ENCODE peak calls at places on chromosome X, in ten cellular contexts. W is A549, N is tibial nerve, B is fibroblast of pulmonary artery, X is left ventricle myocardium inferior, L is K562, O is IMR-90, S is cardiac fibroblast, H is esophagus squamous epithelium, R is epithelial cell of esophagus. U is an unnamed sample.

GRCh38 chrX:109732319-109732779 is 708 bp downstream of the ACSL4 start:
- DNase-seq in O (peak), R (peak), L (peak), W (peak), X (no peak), S (peak), B (peak), N (no peak), H (no peak), U (no peak)

GRCh38 chrX:137432609-137433008 is 133.3 kb upstream of the ZIC3 start:
- DNase-seq in S (no peak), R (peak), O (no peak), W (peak), H (no peak), B (no peak), L (peak), X (no peak), N (no peak), U (no peak)

GRCh38 chrX:100353326-100353725 is 56.7 kb downstream of the PCDH19 start:
- DNase-seq in W (no peak), S (no peak), X (no peak), N (no peak), H (no peak), O (no peak), L (no peak), R (peak), B (no peak), U (no peak)

GRCh38 chrX:137052641-137053235 is 18.9 kb upstream of the GPR101 start:
- DNase-seq in O (no peak), X (no peak), B (no peak), W (no peak), S (no peak), L (no peak), R (no peak), H (no peak), N (no peak), U (no peak)

GRCh38 chrX:101682723-101683122 is 23.1 kb upstream of the ARMCX2 start:
- DNase-seq in O (peak), N (no peak), S (no peak), R (no peak), X (no peak), H (no peak), B (peak), W (no peak), L (no peak), U (no peak)

GRCh38 chrX:63656871-63657580 is 128.0 kb downstream of the ARHGEF9 start:
- DNase-seq in W (no peak), S (peak), O (peak), B (peak), N (no peak), L (no peak), X (no peak), H (no peak), R (peak), U (no peak)

GRCh38 chrX:131703646-131704045 is 159.8 kb downstream of the OR13H1 start:
- DNase-seq in X (no peak), S (no peak), B (no peak), R (no peak), W (peak), O (no peak), N (no peak), L (no peak), H (no peak), U (no peak)

GRCh38 chrX:65644621-65645287 is 22.7 kb upstream of the MSN start:
- DNase-seq in H (peak), R (peak), W (peak), N (peak), L (no peak), O (peak), X (peak), B (peak), S (peak), U (peak)

GRCh38 chrX:128931071-128931470 is 592.2 kb downstream of the SMARCA1 start:
- DNase-seq in X (no peak), W (no peak), R (no peak), N (no peak), S (no peak), B (no peak), H (no peak), L (no peak), O (no peak), U (no peak)

GRCh38 chrX:79117078-79117477 is 27.4 kb upstream of the GPR174 start:
- DNase-seq in W (no peak), X (no peak), R (no peak), B (no peak), L (no peak), O (no peak), S (no peak), H (no peak), N (no peak), U (no peak)

GRCh38 chrX:63434665-63435064 is 83.5 kb upstream of the SPIN4 start:
- DNase-seq in W (peak), L (peak), R (peak), N (no peak), H (no peak), O (peak), X (no peak), B (peak), S (peak), U (peak)

GRCh38 chrX:20066968-20067708 is 49.6 kb downstream of the MAP7D2 start:
- DNase-seq in X (no peak), O (peak), R (peak), S (peak), B (peak), L (peak), H (no peak), N (no peak), W (peak), U (peak)

GRCh38 chrX:104659037-104659744 is 93.2 kb downstream of the IL1RAPL2 start:
- DNase-seq in R (peak), W (no peak), O (no peak), B (peak), S (peak), L (no peak), N (no peak), X (peak), H (no peak), U (no peak)

GRCh38 chrX:8673211-8673610 is 58.7 kb downstream of the ANOS1 start:
- DNase-seq in R (no peak), O (no peak), X (no peak), W (no peak), B (peak), S (peak), L (no peak), H (no peak), N (no peak), U (no peak)

GRCh38 chrX:138710311-138710791 is 1.2 kb downstream of the FGF13 start:
- DNase-seq in L (no peak), X (peak), S (no peak), W (peak), B (no peak), R (no peak), O (no peak), N (no peak), H (no peak), U (no peak)

GRCh38 chrX:40008841-40009461 is 88.8 kb downstream of the BCOR start:
- DNase-seq in O (no peak), H (no peak), W (no peak), B (peak), N (no peak), L (no peak), X (peak), S (peak), R (no peak), U (no peak)

GRCh38 chrX:44918722-44919121 is 45.7 kb downstream of the KDM6A start:
- DNase-seq in H (no peak), B (no peak), L (no peak), R (peak), W (no peak), N (no peak), X (no peak), O (no peak), S (no peak), U (no peak)

GRCh38 chrX:111098874-111099273 is 2.9 kb downstream of the PAK3 start:
- DNase-seq in H (no peak), X (no peak), S (peak), W (peak), L (peak), O (peak), N (no peak), R (peak), B (peak), U (no peak)

GRCh38 chrX:24925430-24925829 is 90.3 kb downstream of the ARX start:
- DNase-seq in L (no peak), S (peak), H (no peak), R (peak), X (no peak), B (peak), N (no peak), O (peak), W (no peak), U (no peak)

DNA sequence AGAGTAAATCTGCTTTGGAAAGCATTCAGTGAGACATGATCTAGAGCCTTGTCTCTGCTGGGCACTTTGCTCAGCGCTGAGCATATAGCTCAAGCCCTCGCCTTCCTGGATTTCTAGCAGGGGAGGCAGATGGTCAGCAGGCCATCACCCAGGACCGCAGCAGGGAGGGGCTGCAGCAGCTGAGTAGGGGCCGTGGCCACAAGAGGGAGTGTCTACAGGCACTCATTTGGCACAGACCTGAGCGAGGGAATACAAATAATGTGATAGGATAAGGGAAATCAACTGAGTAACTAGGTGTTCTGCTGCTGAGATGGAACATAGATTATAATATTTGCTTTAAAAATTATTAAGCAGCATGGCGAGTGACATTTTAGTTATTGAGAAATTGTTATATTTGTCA is 30.2 kb downstream of the OFD1 start:
- DNase-seq in N (no peak), R (no peak), W (peak), S (peak), O (no peak), H (no peak), L (no peak), X (no peak), B (peak), U (no peak)
- TF ChIP-seq CTCF in N (no peak), R (peak), W (no peak), S (peak), O (no peak), H (no peak), L (peak), X (peak), B (peak), U (peak)

DNA sequence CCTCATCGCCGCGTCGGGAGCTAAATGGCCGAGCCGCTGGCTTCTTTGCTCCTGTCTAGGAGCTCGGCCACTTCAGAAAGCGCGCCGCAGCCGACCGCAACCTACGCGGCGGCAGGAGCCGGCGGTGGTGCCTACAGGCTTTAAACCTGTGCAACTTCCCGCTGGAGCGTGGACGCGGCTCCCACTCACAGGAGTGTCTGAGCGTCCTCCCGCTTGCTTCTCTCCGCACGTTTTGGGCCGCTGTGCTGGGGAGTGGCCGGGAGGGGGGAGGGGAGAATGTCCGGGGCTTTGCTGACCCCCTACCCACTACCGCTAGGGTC is 1.0 kb downstream of the NHSL2 start:
- DNase-seq in X (no peak), R (no peak), N (no peak), W (no peak), S (no peak), O (no peak), H (no peak), L (no peak), B (no peak), U (no peak)
- H3K4me3 ChIP-seq in X (peak), R (no peak), N (peak), W (peak), S (no peak), O (no peak), H (peak), L (no peak), B (peak), U (peak)

GRCh38 chrX:10259716-10260115 is 102.9 kb downstream of the CLCN4 start:
- DNase-seq in H (no peak), L (no peak), N (no peak), O (peak), R (no peak), S (peak), B (peak), W (no peak), X (no peak), U (no peak)

GRCh38 chrX:10254746-10255145 is 98.0 kb downstream of the CLCN4 start:
- DNase-seq in B (no peak), O (no peak), N (no peak), H (no peak), L (no peak), R (peak), W (peak), X (no peak), S (no peak), U (no peak)
- TF ChIP-seq CTCF in B (peak), O (peak), N (no peak), H (no peak), L (no peak), R (peak), W (peak), X (peak), S (no peak), U (no peak)

GRCh38 chrX:103533428-103534216 is 14.3 kb upstream of the RAB40A start:
- DNase-seq in O (peak), N (peak), X (peak), S (peak), L (peak), B (peak), R (peak), W (peak), H (no peak), U (peak)
- H3K4me3 ChIP-seq in O (no peak), N (peak), X (peak), S (peak), L (no peak), B (peak), R (peak), W (peak), H (no peak), U (peak)

DNA sequence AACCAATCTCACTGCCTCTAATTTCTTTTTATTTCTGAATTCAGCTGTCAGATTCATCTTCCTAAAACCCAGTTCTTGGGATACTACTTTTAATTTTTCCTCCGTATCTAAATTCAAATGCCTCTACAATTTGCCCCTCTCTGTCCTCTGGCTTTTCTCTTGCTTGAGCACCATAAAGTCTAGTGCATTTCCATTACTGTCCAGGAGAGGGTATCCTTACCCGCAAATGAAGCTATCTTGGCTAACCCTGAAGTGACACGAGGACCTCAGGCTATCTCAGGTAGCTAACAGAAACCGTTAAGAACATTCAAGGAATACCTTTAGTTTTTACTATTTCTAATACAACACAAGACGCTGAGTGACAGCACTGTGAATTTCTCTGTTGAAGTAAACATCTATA is 49.4 kb upstream of the PRR32 start:
- DNase-seq in B (no peak), X (no peak), W (peak), S (no peak), R (peak), O (no peak), N (no peak), H (no peak), L (peak), U (no peak)
- TF ChIP-seq CTCF in B (no peak), X (peak), W (no peak), S (peak), R (peak), O (peak), N (no peak), H (peak), L (peak), U (no peak)